ENCODE peak calls at places on chromosomes 12 and 14, in four cellular contexts. One of them, this sample, is unnamed.

GRCh38 chr14:100826371-100827139 is 637 bp downstream of the MEG3 start:
- DNase-seq in GM23338: no peak
- DNase-seq in stomach: no peak
- DNase-seq in transverse colon: no peak
- DNase-seq in this sample: peak

GRCh38 chr14:68941820-68942219 is 37.3 kb downstream of the ACTN1 start:
- DNase-seq in GM23338: peak
- DNase-seq in stomach: peak
- DNase-seq in transverse colon: peak
- DNase-seq in this sample: no peak

GRCh38 chr12:109448272-109448671 is 28.8 kb downstream of the KCTD10 start:
- DNase-seq in GM23338: no peak
- DNase-seq in stomach: no peak
- DNase-seq in transverse colon: no peak
- DNase-seq in this sample: no peak

GRCh38 chr14:52902971-52903385 is 47.9 kb downstream of the FERMT2 start:
- DNase-seq in GM23338: no peak
- DNase-seq in stomach: no peak
- DNase-seq in transverse colon: no peak
- DNase-seq in this sample: no peak

GRCh38 chr14:89853976-89854693 is 100.4 kb downstream of the EFCAB11 start:
- DNase-seq in GM23338: no peak
- DNase-seq in stomach: no peak
- DNase-seq in transverse colon: no peak
- DNase-seq in this sample: no peak

GRCh38 chr14:91257328-91258020 is 13.0 kb upstream of the GPR68 start:
- DNase-seq in GM23338: no peak
- DNase-seq in stomach: no peak
- DNase-seq in transverse colon: no peak
- DNase-seq in this sample: no peak

GRCh38 chr12:59040651-59041050 is 120.3 kb upstream of the LRIG3 start:
- DNase-seq in GM23338: peak
- DNase-seq in stomach: no peak
- DNase-seq in transverse colon: no peak
- DNase-seq in this sample: no peak

GRCh38 chr14:90645842-90646443 is 170.3 kb downstream of the TTC7B start:
- DNase-seq in GM23338: peak
- DNase-seq in stomach: no peak
- DNase-seq in transverse colon: no peak
- DNase-seq in this sample: no peak

GRCh38 chr12:131454418-131455217 is 256.3 kb upstream of the SFSWAP start:
- DNase-seq in GM23338: peak
- DNase-seq in stomach: peak
- DNase-seq in transverse colon: no peak
- DNase-seq in this sample: peak

GRCh38 chr14:57833304-57833703 is 32.6 kb downstream of the SLC35F4 start:
- DNase-seq in GM23338: no peak
- DNase-seq in stomach: no peak
- DNase-seq in transverse colon: no peak
- DNase-seq in this sample: no peak

GRCh38 chr12:117300131-117300530 is 61.3 kb downstream of the NOS1 start:
- DNase-seq in GM23338: no peak
- DNase-seq in stomach: no peak
- DNase-seq in transverse colon: no peak
- DNase-seq in this sample: no peak

GRCh38 chr12:41724216-41724615 is 420.5 kb downstream of the GXYLT1 start:
- DNase-seq in GM23338: no peak
- DNase-seq in stomach: no peak
- DNase-seq in transverse colon: no peak
- DNase-seq in this sample: no peak

GRCh38 chr12:101855364-101855884 is 22.0 kb upstream of the DRAM1 start:
- DNase-seq in GM23338: no peak
- DNase-seq in stomach: no peak
- DNase-seq in transverse colon: no peak
- DNase-seq in this sample: no peak

GRCh38 chr12:101857043-101857558 is 20.3 kb upstream of the DRAM1 start:
- DNase-seq in GM23338: no peak
- DNase-seq in stomach: no peak
- DNase-seq in transverse colon: no peak
- DNase-seq in this sample: no peak

GRCh38 chr12:101852998-101853397 is 22.2 kb upstream of the GNPTAB start:
- DNase-seq in GM23338: no peak
- DNase-seq in stomach: no peak
- DNase-seq in transverse colon: no peak
- DNase-seq in this sample: no peak

GRCh38 chr12:101856030-101856429 is 21.4 kb upstream of the DRAM1 start:
- DNase-seq in GM23338: no peak
- DNase-seq in stomach: no peak
- DNase-seq in transverse colon: no peak
- DNase-seq in this sample: no peak

DNA sequence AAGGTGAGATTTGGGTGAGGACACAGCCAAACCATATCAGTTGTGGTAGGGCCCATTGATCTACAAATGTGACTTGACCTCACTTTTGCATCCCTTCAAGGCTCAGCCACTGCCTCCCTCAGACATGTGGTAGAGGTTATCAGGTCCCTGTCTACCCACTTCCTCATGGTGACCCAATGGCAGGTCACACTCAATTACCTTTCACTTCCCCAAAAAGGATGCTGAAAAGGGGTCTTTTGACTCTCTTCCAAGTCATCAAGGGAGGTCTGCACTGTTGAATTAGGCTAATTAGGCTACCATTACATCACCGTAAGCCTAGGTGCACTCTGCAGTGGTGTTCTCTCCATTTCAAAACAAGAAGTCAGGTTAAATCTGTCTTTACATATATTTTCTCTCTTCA is 22.6 kb upstream of the DRAM1 start:
- DNase-seq in GM23338: no peak
- DNase-seq in stomach: no peak
- DNase-seq in transverse colon: no peak
- DNase-seq in this sample: no peak
- H3K27ac ChIP-seq in GM23338: no peak
- H3K27ac ChIP-seq in stomach: no peak
- H3K27ac ChIP-seq in transverse colon: no peak
- H3K27ac ChIP-seq in this sample: peak

DNA sequence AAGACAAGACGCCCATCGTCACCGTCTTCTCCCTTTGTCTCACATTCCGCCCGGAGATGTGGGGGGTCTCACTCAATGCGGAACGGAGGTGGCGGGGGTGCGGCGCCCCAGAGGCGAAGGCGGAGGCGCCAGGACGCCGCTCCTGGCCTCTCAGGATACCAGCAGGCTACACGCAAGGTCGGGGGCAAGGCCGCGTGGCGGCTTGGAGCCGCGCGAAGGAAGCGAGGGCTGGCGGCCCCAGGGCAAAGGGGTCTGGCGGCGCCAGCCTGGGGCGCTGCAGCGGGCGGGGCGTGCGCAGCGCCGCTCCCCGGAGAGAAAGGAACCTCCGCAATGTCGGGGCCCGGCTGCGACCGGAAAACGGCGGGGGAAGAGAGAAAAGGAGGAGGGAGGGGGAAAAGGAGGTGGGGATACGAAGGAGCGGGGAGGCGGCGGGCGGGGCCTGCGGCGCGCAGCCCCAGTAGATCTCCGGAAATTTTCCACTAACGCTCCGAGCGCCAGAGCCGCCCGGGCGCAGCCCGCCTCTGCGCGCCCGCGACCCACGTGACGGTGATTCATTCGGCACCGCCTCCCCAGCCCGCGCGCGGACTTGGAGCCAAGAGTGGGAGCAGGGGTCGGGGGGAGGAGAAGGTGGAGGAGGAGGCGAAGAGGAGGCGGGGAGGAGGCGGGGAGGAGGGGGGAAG is 10.5 kb upstream of the SLC38A2 start:
- DNase-seq in GM23338: peak
- DNase-seq in stomach: peak
- DNase-seq in transverse colon: peak
- DNase-seq in this sample: peak
- TF ChIP-seq POLR2AphosphoS5 in GM23338: peak
- TF ChIP-seq POLR2AphosphoS5 in stomach: peak
- TF ChIP-seq POLR2AphosphoS5 in transverse colon: peak
- TF ChIP-seq POLR2AphosphoS5 in this sample: peak

GRCh38 chr14:105562713-105563346 is 36.4 kb downstream of the TMEM121 start:
- DNase-seq in GM23338: no peak
- DNase-seq in stomach: no peak
- DNase-seq in transverse colon: no peak
- DNase-seq in this sample: no peak

GRCh38 chr14:105568859-105569766 is 42.7 kb downstream of the TMEM121 start:
- DNase-seq in GM23338: no peak
- DNase-seq in stomach: no peak
- DNase-seq in transverse colon: no peak
- DNase-seq in this sample: no peak

GRCh38 chr14:105563347-105563737 is 37.0 kb downstream of the TMEM121 start:
- DNase-seq in GM23338: no peak
- DNase-seq in stomach: no peak
- DNase-seq in transverse colon: no peak
- DNase-seq in this sample: no peak
- H3K27ac ChIP-seq in GM23338: no peak
- H3K27ac ChIP-seq in stomach: no peak
- H3K27ac ChIP-seq in transverse colon: no peak
- H3K27ac ChIP-seq in this sample: peak

GRCh38 chr12:104133861-104134260 is 4.1 kb downstream of the NFYB start:
- DNase-seq in GM23338: no peak
- DNase-seq in stomach: no peak
- DNase-seq in transverse colon: no peak
- DNase-seq in this sample: no peak

GRCh38 chr12:104131609-104132008 is 6.4 kb downstream of the NFYB start:
- DNase-seq in GM23338: no peak
- DNase-seq in stomach: no peak
- DNase-seq in transverse colon: no peak
- DNase-seq in this sample: no peak

GRCh38 chr12:104134882-104135281 is 3.1 kb downstream of the NFYB start:
- DNase-seq in GM23338: no peak
- DNase-seq in stomach: no peak
- DNase-seq in transverse colon: no peak
- DNase-seq in this sample: no peak

GRCh38 chr12:104130760-104131159 is 7.2 kb downstream of the NFYB start:
- DNase-seq in GM23338: no peak
- DNase-seq in stomach: no peak
- DNase-seq in transverse colon: no peak
- DNase-seq in this sample: no peak

GRCh38 chr12:104132351-104132956 is 5.6 kb downstream of the NFYB start:
- DNase-seq in GM23338: no peak
- DNase-seq in stomach: no peak
- DNase-seq in transverse colon: no peak
- DNase-seq in this sample: no peak
- TF ChIP-seq POLR2AphosphoS5 in GM23338: no peak
- TF ChIP-seq POLR2AphosphoS5 in stomach: no peak
- TF ChIP-seq POLR2AphosphoS5 in transverse colon: no peak
- TF ChIP-seq POLR2AphosphoS5 in this sample: no peak

This sample was measured in spleen.